ENCODE peak calls at places on chromosomes 1 and 21, in nine cellular contexts. I, J, B, Y, Q, H, M, G and F are unnamed samples.
A peak's percentile ranks its signal among the peaks of the same experiment; 100 is the strongest.

GRCh38 chr1:40630488-40631223 is 34.8 kb downstream of the RIMS3 start:
- DNase-seq in I (peak; percentile 2), J (peak; percentile 67), B (peak; percentile 10), Y (no peak), Q (no peak), H (no peak), M (no peak), G (peak; percentile 40), F (no peak)

GRCh38 chr1:204358605-204359004 is 1.1 kb downstream of the PLEKHA6 start:
- DNase-seq in I (no peak), J (no peak), B (no peak), Y (no peak), Q (no peak), H (no peak), M (no peak), G (no peak), F (no peak)

GRCh38 chr1:197302775-197303174 is 34.7 kb downstream of the CRB1 start:
- DNase-seq in I (no peak), J (no peak), B (no peak), Y (no peak), Q (no peak), H (no peak), M (no peak), G (peak; percentile 79), F (no peak)

GRCh38 chr21:44497641-44498243 is 42.3 kb downstream of the KRTAP10-1 start:
- DNase-seq in I (no peak), J (no peak), B (no peak), Y (no peak), Q (no peak), H (no peak), M (no peak), G (no peak), F (peak; percentile 44)

GRCh38 chr1:225526878-225527277 is 99.0 kb upstream of the LBR start:
- DNase-seq in I (no peak), J (no peak), B (no peak), Y (no peak), Q (no peak), H (no peak), M (no peak), G (no peak), F (no peak)

GRCh38 chr1:176880954-176881595 is 283.4 kb downstream of the ASTN1 start:
- DNase-seq in I (peak; percentile 55), J (peak; percentile 58), B (peak; percentile 66), Y (no peak), Q (no peak), H (peak; percentile 81), M (peak; percentile 44), G (peak; percentile 61), F (no peak)

GRCh38 chr1:93033029-93033428 is 46.1 kb upstream of the MTF2 start:
- DNase-seq in I (no peak), J (peak; percentile 94), B (no peak), Y (no peak), Q (no peak), H (no peak), M (no peak), G (no peak), F (no peak)

GRCh38 chr1:61042679-61043009 is 39.7 kb upstream of the NFIA start:
- DNase-seq in I (no peak), J (no peak), B (no peak), Y (no peak), Q (no peak), H (no peak), M (no peak), G (no peak), F (no peak)

GRCh38 chr1:206687915-206688442 is 3.3 kb downstream of the MAPKAPK2 start:
- DNase-seq in I (no peak), J (no peak), B (no peak), Y (no peak), Q (no peak), H (no peak), M (no peak), G (peak; percentile 60), F (no peak)

GRCh38 chr1:51661081-51661518 is 44.2 kb downstream of the OSBPL9 start:
- DNase-seq in I (no peak), J (no peak), B (peak; percentile 23), Y (no peak), Q (no peak), H (no peak), M (peak; percentile 68), G (peak; percentile 98), F (no peak)

GRCh38 chr1:37752583-37753471 is 12.1 kb downstream of the EPHA10 start:
- DNase-seq in I (no peak), J (no peak), B (peak; percentile 53), Y (no peak), Q (no peak), H (peak; percentile 73), M (no peak), G (no peak), F (no peak)

GRCh38 chr1:18936814-18937481 is 19.5 kb downstream of the IFFO2 start:
- DNase-seq in I (no peak), J (no peak), B (no peak), Y (no peak), Q (peak; percentile 31), H (no peak), M (no peak), G (no peak), F (no peak)

GRCh38 chr1:35049116-35049515 is 17.4 kb upstream of the ZMYM6 start:
- DNase-seq in I (no peak), J (no peak), B (no peak), Y (no peak), Q (no peak), H (no peak), M (no peak), G (peak; percentile 63), F (no peak)

GRCh38 chr1:1399870-1400575 is 888 bp upstream of the CCNL2 start:
- DNase-seq in I (peak; percentile 26), J (peak; percentile 15), B (no peak), Y (no peak), Q (no peak), H (no peak), M (no peak), G (peak; percentile 35), F (no peak)

GRCh38 chr21:28325618-28326017 is 667.1 kb downstream of the LTN1 start:
- DNase-seq in I (no peak), J (no peak), B (no peak), Y (no peak), Q (no peak), H (no peak), M (no peak), G (no peak), F (no peak)

GRCh38 chr1:181768930-181769280 is 285.6 kb downstream of the CACNA1E start:
- DNase-seq in I (no peak), J (no peak), B (no peak), Y (no peak), Q (no peak), H (no peak), M (no peak), G (no peak), F (no peak)

GRCh38 chr1:161131721-161132409 is 602 bp downstream of the DEDD start:
- DNase-seq in I (no peak), J (no peak), B (no peak), Y (no peak), Q (peak; percentile 54), H (no peak), M (no peak), G (peak; percentile 37), F (peak; percentile 21)

GRCh38 chr1:208820600-208821232 is 576.5 kb upstream of the PLXNA2 start:
- DNase-seq in I (no peak), J (no peak), B (no peak), Y (no peak), Q (no peak), H (no peak), M (no peak), G (no peak), F (no peak)

GRCh38 chr21:44416193-44416592 is 39.1 kb upstream of the LRRC3 start:
- DNase-seq in I (no peak), J (no peak), B (no peak), Y (no peak), Q (no peak), H (peak; percentile 40), M (no peak), G (no peak), F (no peak)

GRCh38 chr1:205505076-205505729 is 734 bp downstream of the CDK18 start:
- DNase-seq in I (no peak), J (peak; percentile 32), B (peak; percentile 41), Y (no peak), Q (no peak), H (no peak), M (no peak), G (no peak), F (no peak)

GRCh38 chr1:77948841-77949424 is 29.9 kb downstream of the FUBP1 start:
- DNase-seq in I (no peak), J (peak; percentile 27), B (no peak), Y (no peak), Q (no peak), H (no peak), M (peak; percentile 22), G (peak; percentile 39), F (no peak)

GRCh38 chr21:42925114-42925907 is at the start of gene ERVH48-1:
- DNase-seq in I (peak; percentile 51), J (peak; percentile 31), B (no peak), Y (no peak), Q (no peak), H (no peak), M (no peak), G (no peak), F (peak; percentile 14)

GRCh38 chr1:247273013-247273412 is 17.1 kb downstream of the VN1R5 start:
- DNase-seq in I (no peak), J (no peak), B (no peak), Y (no peak), Q (no peak), H (no peak), M (no peak), G (peak; percentile 34), F (no peak)

GRCh38 chr21:25897383-25897782 is 162.6 kb downstream of the GABPA start:
- DNase-seq in I (no peak), J (no peak), B (no peak), Y (no peak), Q (no peak), H (no peak), M (no peak), G (no peak), F (no peak)

GRCh38 chr1:234702342-234703000 is 92.5 kb upstream of the IRF2BP2 start:
- DNase-seq in I (no peak), J (no peak), B (no peak), Y (no peak), Q (no peak), H (no peak), M (no peak), G (no peak), F (no peak)

GRCh38 chr1:59522925-59523505 is 226.1 kb downstream of the FGGY start:
- DNase-seq in I (no peak), J (no peak), B (no peak), Y (no peak), Q (no peak), H (no peak), M (no peak), G (no peak), F (no peak)

GRCh38 chr1:185353124-185353523 is 36.1 kb upstream of the IVNS1ABP start:
- DNase-seq in I (no peak), J (no peak), B (no peak), Y (no peak), Q (no peak), H (no peak), M (no peak), G (no peak), F (no peak)

GRCh38 chr1:227786673-227787512 is 28.6 kb upstream of the PRSS38 start:
- DNase-seq in I (no peak), J (no peak), B (no peak), Y (no peak), Q (no peak), H (peak; percentile 54), M (no peak), G (no peak), F (no peak)

GRCh38 chr1:200224315-200224714 is 185.5 kb downstream of the ZNF281 start:
- DNase-seq in I (no peak), J (no peak), B (no peak), Y (no peak), Q (no peak), H (no peak), M (no peak), G (no peak), F (no peak)

GRCh38 chr1:205976708-205977107 is 26.5 kb downstream of the RAB7B start:
- DNase-seq in I (no peak), J (no peak), B (no peak), Y (no peak), Q (no peak), H (no peak), M (no peak), G (peak; percentile 77), F (no peak)

GRCh38 chr1:28887835-28888682 is 26.3 kb upstream of the EPB41 start:
- DNase-seq in I (no peak), J (peak; percentile 6), B (no peak), Y (no peak), Q (no peak), H (no peak), M (no peak), G (no peak), F (no peak)